ENCODE peak calls at places on chromosomes 6 and 20, in seven cellular contexts. One of them, this sample, is unnamed.

GRCh38 chr20:37990571-37991151 is 42.6 kb downstream of the TTI1 start:
- DNase-seq in transverse colon: peak; percentile 76
- DNase-seq in mammary epithelial cell: peak; percentile 91
- DNase-seq in IMR-90: peak; percentile 78
- DNase-seq in pancreas: no peak
- DNase-seq in uterus: no peak
- DNase-seq in fibroblast of lung: peak; percentile 91
- DNase-seq in this sample: no peak

GRCh38 chr6:157273756-157274088 is 49.6 kb downstream of the TMEM242 start:
- DNase-seq in transverse colon: peak; percentile 62
- DNase-seq in mammary epithelial cell: no peak
- DNase-seq in IMR-90: peak; percentile 9
- DNase-seq in pancreas: no peak
- DNase-seq in uterus: peak; percentile 62
- DNase-seq in fibroblast of lung: peak; percentile 35
- DNase-seq in this sample: peak; percentile 54

GRCh38 chr6:390914-391558 is 516 bp upstream of the IRF4 start:
- DNase-seq in transverse colon: no peak
- DNase-seq in mammary epithelial cell: no peak
- DNase-seq in IMR-90: no peak
- DNase-seq in pancreas: peak; percentile 5
- DNase-seq in uterus: no peak
- DNase-seq in fibroblast of lung: peak; percentile 27
- DNase-seq in this sample: no peak

GRCh38 chr6:105917038-105917695 is 169.0 kb upstream of the PRDM1 start:
- DNase-seq in transverse colon: no peak
- DNase-seq in mammary epithelial cell: no peak
- DNase-seq in IMR-90: no peak
- DNase-seq in pancreas: no peak
- DNase-seq in uterus: no peak
- DNase-seq in fibroblast of lung: peak; percentile 19
- DNase-seq in this sample: no peak

GRCh38 chr20:61166324-61166723 is 85.7 kb upstream of the CDH4 start:
- DNase-seq in transverse colon: no peak
- DNase-seq in mammary epithelial cell: no peak
- DNase-seq in IMR-90: no peak
- DNase-seq in pancreas: no peak
- DNase-seq in uterus: no peak
- DNase-seq in fibroblast of lung: no peak
- DNase-seq in this sample: no peak

GRCh38 chr6:28003059-28003458 is 46.0 kb downstream of the OR2B6 start:
- DNase-seq in transverse colon: peak; percentile 20
- DNase-seq in mammary epithelial cell: no peak
- DNase-seq in IMR-90: no peak
- DNase-seq in pancreas: no peak
- DNase-seq in uterus: no peak
- DNase-seq in fibroblast of lung: no peak
- DNase-seq in this sample: no peak

GRCh38 chr6:3355358-3356055 is 96.8 kb downstream of the PSMG4 start:
- DNase-seq in transverse colon: peak; percentile 46
- DNase-seq in mammary epithelial cell: no peak
- DNase-seq in IMR-90: no peak
- DNase-seq in pancreas: no peak
- DNase-seq in uterus: peak; percentile 41
- DNase-seq in fibroblast of lung: no peak
- DNase-seq in this sample: no peak

GRCh38 chr6:31952140-31952805 is 6.4 kb downstream of the CFB start:
- DNase-seq in transverse colon: peak; percentile 61
- DNase-seq in mammary epithelial cell: peak; percentile 41
- DNase-seq in IMR-90: peak; percentile 63
- DNase-seq in pancreas: no peak
- DNase-seq in uterus: peak; percentile 62
- DNase-seq in fibroblast of lung: peak; percentile 71
- DNase-seq in this sample: peak; percentile 65

GRCh38 chr6:48111143-48111506 is at the start of gene PTCHD4:
- DNase-seq in transverse colon: no peak
- DNase-seq in mammary epithelial cell: peak; percentile 97
- DNase-seq in IMR-90: peak; percentile 48
- DNase-seq in pancreas: no peak
- DNase-seq in uterus: no peak
- DNase-seq in fibroblast of lung: peak; percentile 48
- DNase-seq in this sample: peak; percentile 40

GRCh38 chr20:62212309-62212708 is 7.8 kb downstream of the HRH3 start:
- DNase-seq in transverse colon: no peak
- DNase-seq in mammary epithelial cell: no peak
- DNase-seq in IMR-90: no peak
- DNase-seq in pancreas: no peak
- DNase-seq in uterus: no peak
- DNase-seq in fibroblast of lung: no peak
- DNase-seq in this sample: no peak

GRCh38 chr6:170158296-170159039 is 132.4 kb downstream of the DLL1 start:
- DNase-seq in transverse colon: no peak
- DNase-seq in mammary epithelial cell: no peak
- DNase-seq in IMR-90: no peak
- DNase-seq in pancreas: no peak
- DNase-seq in uterus: no peak
- DNase-seq in fibroblast of lung: no peak
- DNase-seq in this sample: no peak

GRCh38 chr6:111769365-111770127 is 103.7 kb downstream of the FYN start:
- DNase-seq in transverse colon: no peak
- DNase-seq in mammary epithelial cell: no peak
- DNase-seq in IMR-90: no peak
- DNase-seq in pancreas: no peak
- DNase-seq in uterus: no peak
- DNase-seq in fibroblast of lung: peak; percentile 45
- DNase-seq in this sample: no peak

GRCh38 chr6:90709597-90709996 is 122.7 kb upstream of the MAP3K7 start:
- DNase-seq in transverse colon: no peak
- DNase-seq in mammary epithelial cell: no peak
- DNase-seq in IMR-90: no peak
- DNase-seq in pancreas: no peak
- DNase-seq in uterus: no peak
- DNase-seq in fibroblast of lung: no peak
- DNase-seq in this sample: no peak

GRCh38 chr6:122393339-122393896 is 6.0 kb upstream of the HSF2 start:
- DNase-seq in transverse colon: no peak
- DNase-seq in mammary epithelial cell: no peak
- DNase-seq in IMR-90: no peak
- DNase-seq in pancreas: no peak
- DNase-seq in uterus: no peak
- DNase-seq in fibroblast of lung: no peak
- DNase-seq in this sample: no peak

GRCh38 chr6:156916108-156916801 is 139.1 kb downstream of the ARID1B start:
- DNase-seq in transverse colon: no peak
- DNase-seq in mammary epithelial cell: no peak
- DNase-seq in IMR-90: peak; percentile 37
- DNase-seq in pancreas: no peak
- DNase-seq in uterus: no peak
- DNase-seq in fibroblast of lung: no peak
- DNase-seq in this sample: no peak

GRCh38 chr20:12715371-12715770 is 293.4 kb upstream of the SPTLC3 start:
- DNase-seq in transverse colon: no peak
- DNase-seq in mammary epithelial cell: peak; percentile 86
- DNase-seq in IMR-90: no peak
- DNase-seq in pancreas: no peak
- DNase-seq in uterus: no peak
- DNase-seq in fibroblast of lung: no peak
- DNase-seq in this sample: no peak

GRCh38 chr6:165695736-165696515 is 32.9 kb upstream of the PDE10A start:
- DNase-seq in transverse colon: no peak
- DNase-seq in mammary epithelial cell: no peak
- DNase-seq in IMR-90: no peak
- DNase-seq in pancreas: no peak
- DNase-seq in uterus: no peak
- DNase-seq in fibroblast of lung: no peak
- DNase-seq in this sample: no peak

GRCh38 chr6:35723587-35723986 is 13.2 kb upstream of the ARMC12 start:
- DNase-seq in transverse colon: no peak
- DNase-seq in mammary epithelial cell: no peak
- DNase-seq in IMR-90: no peak
- DNase-seq in pancreas: no peak
- DNase-seq in uterus: no peak
- DNase-seq in fibroblast of lung: no peak
- DNase-seq in this sample: no peak

GRCh38 chr6:35725081-35725708 is 11.6 kb upstream of the ARMC12 start:
- DNase-seq in transverse colon: no peak
- DNase-seq in mammary epithelial cell: no peak
- DNase-seq in IMR-90: no peak
- DNase-seq in pancreas: no peak
- DNase-seq in uterus: no peak
- DNase-seq in fibroblast of lung: peak; percentile 11
- DNase-seq in this sample: no peak

GRCh38 chr6:35722121-35722761 is 14.6 kb upstream of the ARMC12 start:
- DNase-seq in transverse colon: peak; percentile 70
- DNase-seq in mammary epithelial cell: no peak
- DNase-seq in IMR-90: no peak
- DNase-seq in pancreas: no peak
- DNase-seq in uterus: peak; percentile 67
- DNase-seq in fibroblast of lung: peak; percentile 41
- DNase-seq in this sample: no peak

GRCh38 chr6:35724471-35724870 is 12.4 kb upstream of the ARMC12 start:
- DNase-seq in transverse colon: no peak
- DNase-seq in mammary epithelial cell: no peak
- DNase-seq in IMR-90: no peak
- DNase-seq in pancreas: no peak
- DNase-seq in uterus: no peak
- DNase-seq in fibroblast of lung: no peak
- DNase-seq in this sample: no peak

DNA sequence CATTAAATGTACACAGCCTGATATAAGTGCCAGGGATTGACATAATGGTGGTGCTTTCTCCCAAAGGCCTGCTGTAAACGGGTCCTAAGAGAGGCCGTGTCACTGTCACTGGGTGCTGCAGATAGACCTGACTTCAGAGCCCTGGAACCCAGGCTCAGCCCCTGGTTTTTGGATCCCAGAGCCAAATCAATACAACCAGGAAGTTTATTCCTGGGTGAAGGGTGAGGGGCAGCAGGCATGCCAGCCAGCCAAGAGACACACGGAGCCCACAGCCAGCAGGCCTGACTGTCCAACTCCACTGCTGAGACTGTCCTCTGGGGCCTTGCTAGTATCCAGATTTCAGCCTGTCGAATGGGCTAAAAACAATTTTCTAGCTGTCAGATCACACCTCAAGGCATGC is 12.8 kb upstream of the ARMC12 start:
- DNase-seq in transverse colon: no peak
- DNase-seq in mammary epithelial cell: no peak
- DNase-seq in IMR-90: no peak
- DNase-seq in pancreas: no peak
- DNase-seq in uterus: no peak
- DNase-seq in fibroblast of lung: no peak
- DNase-seq in this sample: no peak
- H3K4me1 ChIP-seq in transverse colon: peaks cover 88% of the 10 kb centered on the region
- H3K4me1 ChIP-seq in mammary epithelial cell: peaks cover 42% of the 10 kb centered on the region
- H3K4me1 ChIP-seq in IMR-90: peaks cover 31% of the 10 kb centered on the region
- H3K4me1 ChIP-seq in pancreas: peaks cover 58% of the 10 kb centered on the region
- H3K4me1 ChIP-seq in uterus: peaks cover 14% of the 10 kb centered on the region
- H3K4me1 ChIP-seq in fibroblast of lung: peaks cover 36% of the 10 kb centered on the region
- H3K4me1 ChIP-seq in this sample: peaks cover 23% of the 10 kb centered on the region

DNA sequence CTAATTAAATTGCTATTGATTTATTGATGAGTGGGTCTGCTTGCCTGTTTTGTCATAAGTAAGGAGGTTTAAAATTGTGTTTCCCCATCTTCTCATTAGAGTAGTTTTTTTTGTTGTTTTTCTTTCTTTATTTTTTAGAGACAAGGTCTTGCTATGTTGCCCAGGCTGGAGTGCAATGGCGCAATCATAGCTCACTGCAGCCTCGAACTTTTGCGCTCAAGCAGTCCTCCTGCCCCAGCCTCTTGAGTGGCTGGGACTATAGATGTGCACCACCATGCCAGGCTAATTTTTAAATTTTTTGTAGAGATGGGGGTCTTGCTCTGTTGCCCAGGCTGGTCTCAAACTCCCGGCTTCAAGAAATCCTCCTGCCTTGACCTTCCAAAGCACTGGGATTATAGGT is 31.0 kb downstream of the ANKS1A start:
- DNase-seq in transverse colon: no peak
- DNase-seq in mammary epithelial cell: no peak
- DNase-seq in IMR-90: no peak
- DNase-seq in pancreas: no peak
- DNase-seq in uterus: no peak
- DNase-seq in fibroblast of lung: no peak
- DNase-seq in this sample: no peak
- H3K4me1 ChIP-seq in transverse colon: peaks cover 6% of the 10 kb centered on the region
- H3K4me1 ChIP-seq in mammary epithelial cell: peaks cover 11% of the 10 kb centered on the region
- H3K4me1 ChIP-seq in IMR-90: peaks cover 1% of the 10 kb centered on the region
- H3K4me1 ChIP-seq in pancreas: no peaks in the 10 kb centered on the region
- H3K4me1 ChIP-seq in uterus: no peaks in the 10 kb centered on the region
- H3K4me1 ChIP-seq in fibroblast of lung: no peaks in the 10 kb centered on the region
- H3K4me1 ChIP-seq in this sample: no peaks in the 10 kb centered on the region

DNA sequence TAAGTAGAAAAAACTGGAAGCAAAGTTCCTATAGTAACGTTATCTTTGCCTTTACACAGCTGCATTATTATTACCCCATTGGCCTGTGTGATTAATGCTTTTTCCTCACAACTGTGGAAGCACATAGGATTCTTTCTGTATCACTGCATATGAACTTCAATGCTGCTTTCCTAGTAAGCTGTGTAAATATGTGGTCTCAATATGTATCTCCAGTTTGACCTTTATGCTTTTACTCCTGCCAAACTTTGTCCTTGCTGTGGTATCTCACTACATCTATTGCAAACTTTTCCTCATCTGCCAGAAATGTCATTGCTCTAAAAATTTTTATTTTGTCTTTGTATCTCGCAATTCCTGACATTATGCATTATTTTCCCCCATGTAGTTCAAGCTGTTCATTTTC is 168.6 kb downstream of the ZFAND3 start:
- DNase-seq in transverse colon: no peak
- DNase-seq in mammary epithelial cell: no peak
- DNase-seq in IMR-90: peak; percentile 89
- DNase-seq in pancreas: no peak
- DNase-seq in uterus: no peak
- DNase-seq in fibroblast of lung: peak; percentile 94
- DNase-seq in this sample: no peak
- H3K4me1 ChIP-seq in transverse colon: no peaks in the 10 kb centered on the region
- H3K4me1 ChIP-seq in mammary epithelial cell: peaks cover 4% of the 10 kb centered on the region
- H3K4me1 ChIP-seq in IMR-90: peaks cover 19% of the 10 kb centered on the region
- H3K4me1 ChIP-seq in pancreas: peaks cover 21% of the 10 kb centered on the region
- H3K4me1 ChIP-seq in uterus: peaks cover 16% of the 10 kb centered on the region
- H3K4me1 ChIP-seq in fibroblast of lung: peaks cover 18% of the 10 kb centered on the region
- H3K4me1 ChIP-seq in this sample: peaks cover 13% of the 10 kb centered on the region

GRCh38 chr20:17793986-17794385 is 94.2 kb downstream of the BANF2 start:
- DNase-seq in transverse colon: no peak
- DNase-seq in mammary epithelial cell: no peak
- DNase-seq in IMR-90: no peak
- DNase-seq in pancreas: no peak
- DNase-seq in uterus: no peak
- DNase-seq in fibroblast of lung: no peak
- DNase-seq in this sample: no peak

GRCh38 chr20:17787816-17788215 is 88.0 kb downstream of the BANF2 start:
- DNase-seq in transverse colon: no peak
- DNase-seq in mammary epithelial cell: no peak
- DNase-seq in IMR-90: no peak
- DNase-seq in pancreas: no peak
- DNase-seq in uterus: no peak
- DNase-seq in fibroblast of lung: no peak
- DNase-seq in this sample: no peak

GRCh38 chr20:17794400-17794799 is 94.6 kb downstream of the BANF2 start:
- DNase-seq in transverse colon: no peak
- DNase-seq in mammary epithelial cell: no peak
- DNase-seq in IMR-90: no peak
- DNase-seq in pancreas: peak; percentile 85
- DNase-seq in uterus: no peak
- DNase-seq in fibroblast of lung: no peak
- DNase-seq in this sample: no peak

GRCh38 chr20:17786221-17786718 is 86.5 kb downstream of the BANF2 start:
- DNase-seq in transverse colon: no peak
- DNase-seq in mammary epithelial cell: no peak
- DNase-seq in IMR-90: peak; percentile 75
- DNase-seq in pancreas: no peak
- DNase-seq in uterus: peak; percentile 58
- DNase-seq in fibroblast of lung: peak; percentile 68
- DNase-seq in this sample: no peak

GRCh38 chr20:17790308-17790707 is 90.5 kb downstream of the BANF2 start:
- DNase-seq in transverse colon: no peak
- DNase-seq in mammary epithelial cell: no peak
- DNase-seq in IMR-90: peak; percentile 4
- DNase-seq in pancreas: no peak
- DNase-seq in uterus: no peak
- DNase-seq in fibroblast of lung: no peak
- DNase-seq in this sample: no peak
- H3K4me1 ChIP-seq in transverse colon: no peaks in the 10 kb centered on the region
- H3K4me1 ChIP-seq in mammary epithelial cell: no peaks in the 10 kb centered on the region
- H3K4me1 ChIP-seq in IMR-90: peaks cover 7% of the 10 kb centered on the region
- H3K4me1 ChIP-seq in pancreas: peaks cover 17% of the 10 kb centered on the region
- H3K4me1 ChIP-seq in uterus: no peaks in the 10 kb centered on the region
- H3K4me1 ChIP-seq in fibroblast of lung: no peaks in the 10 kb centered on the region
- H3K4me1 ChIP-seq in this sample: peaks cover 6% of the 10 kb centered on the region